ENCODE peak calls at places on chromosome 11, in ten cellular contexts. H, Q, X, P, F, G, V, J, T and Z are unnamed samples.

GRCh38 chr11:102495161-102496042 is 35.1 kb downstream of the MMP7 start:
- DNase-seq in H (peak; percentile 6), Q (no peak), X (peak; percentile 83), P (peak; percentile 54), F (no peak), G (peak; percentile 35), V (peak; percentile 78), J (peak; percentile 50), T (peak; percentile 49), Z (peak; percentile 65)

GRCh38 chr11:92932023-92932422 is 37.4 kb upstream of the MTNR1B start:
- DNase-seq in H (no peak), Q (no peak), X (no peak), P (no peak), F (no peak), G (no peak), V (peak; percentile 15), J (no peak), T (no peak), Z (no peak)

GRCh38 chr11:2329551-2329950 is 27.7 kb downstream of the TSPAN32 start:
- DNase-seq in H (no peak), Q (no peak), X (no peak), P (no peak), F (no peak), G (no peak), V (no peak), J (no peak), T (no peak), Z (no peak)

GRCh38 chr11:119179983-119180382 is 5.3 kb upstream of the NHERF4 start:
- DNase-seq in H (no peak), Q (no peak), X (no peak), P (no peak), F (no peak), G (no peak), V (no peak), J (no peak), T (no peak), Z (no peak)

GRCh38 chr11:45083544-45084087 is 62.8 kb upstream of the PRDM11 start:
- DNase-seq in H (no peak), Q (no peak), X (no peak), P (no peak), F (no peak), G (no peak), V (no peak), J (no peak), T (no peak), Z (no peak)

GRCh38 chr11:82557274-82557673 is 176.4 kb downstream of the FAM181B start:
- DNase-seq in H (no peak), Q (no peak), X (peak; percentile 53), P (no peak), F (peak; percentile 32), G (no peak), V (no peak), J (no peak), T (no peak), Z (no peak)

GRCh38 chr11:100740440-100740839 is 53.4 kb downstream of the ARHGAP42 start:
- DNase-seq in H (no peak), Q (no peak), X (no peak), P (no peak), F (no peak), G (no peak), V (no peak), J (no peak), T (no peak), Z (no peak)

GRCh38 chr11:20014067-20014402 is 146.2 kb downstream of the DBX1 start:
- DNase-seq in H (no peak), Q (no peak), X (no peak), P (no peak), F (no peak), G (no peak), V (no peak), J (no peak), T (no peak), Z (no peak)

GRCh38 chr11:116825854-116826750 is 3.0 kb upstream of the APOA4 start:
- DNase-seq in H (no peak), Q (no peak), X (no peak), P (no peak), F (no peak), G (no peak), V (no peak), J (no peak), T (no peak), Z (no peak)

GRCh38 chr11:83187463-83187862 is 6.0 kb upstream of the ANKRD42 start:
- DNase-seq in H (no peak), Q (no peak), X (no peak), P (no peak), F (no peak), G (no peak), V (no peak), J (no peak), T (no peak), Z (no peak)

GRCh38 chr11:113553235-113553634 is 78.0 kb upstream of the DRD2 start:
- DNase-seq in H (no peak), Q (no peak), X (no peak), P (no peak), F (no peak), G (no peak), V (peak; percentile 78), J (no peak), T (no peak), Z (peak; percentile 94)

GRCh38 chr11:69270929-69271328 is 23.0 kb upstream of the MYEOV start:
- DNase-seq in H (no peak), Q (no peak), X (no peak), P (no peak), F (no peak), G (no peak), V (no peak), J (no peak), T (no peak), Z (no peak)

DNA sequence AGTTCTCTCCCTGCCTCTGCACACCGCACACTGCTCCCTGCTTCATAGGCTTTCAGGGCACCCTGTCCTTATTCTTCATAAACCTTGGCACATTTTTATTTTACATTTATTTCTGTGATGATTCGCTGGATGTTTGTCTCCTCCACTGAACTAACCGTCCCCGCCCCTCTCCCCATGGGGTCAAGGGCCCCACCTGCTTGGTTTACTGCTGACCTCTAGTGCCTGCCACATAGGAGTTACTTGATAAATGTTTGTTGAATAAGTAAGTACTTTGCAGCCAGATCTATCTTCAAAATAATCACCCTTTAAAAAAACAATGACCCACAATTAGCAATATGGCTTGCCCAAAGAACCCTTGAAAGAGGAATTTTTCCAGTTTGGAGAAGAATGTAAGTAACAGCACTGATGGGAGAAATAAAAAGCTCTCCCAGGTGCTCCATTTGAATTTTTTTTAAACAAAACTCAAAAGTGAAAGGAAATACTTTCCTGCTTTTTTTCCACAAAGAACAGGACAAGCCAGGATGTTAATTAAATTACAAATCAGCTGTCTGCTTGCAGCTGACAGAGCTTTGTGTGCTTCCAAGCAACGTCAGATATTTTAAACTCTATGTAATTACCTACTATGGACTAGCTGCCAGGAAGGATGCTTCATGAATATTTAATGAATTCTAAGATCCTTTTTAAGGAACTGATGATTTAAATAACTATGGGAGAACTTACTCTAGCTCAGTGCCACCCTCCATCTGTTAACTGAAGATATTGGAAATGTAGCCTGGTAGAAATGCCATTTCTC is 1083.6 kb downstream of the DLG2 start:
- DNase-seq in H (no peak), Q (no peak), X (no peak), P (peak; percentile 8), F (no peak), G (peak; percentile 14), V (no peak), J (no peak), T (no peak), Z (no peak)
- TF ChIP-seq CTCF in H (no peak), Q (no peak), X (no peak), P (no peak), F (no peak), G (no peak), V (no peak), J (no peak), T (no peak), Z (no peak)

GRCh38 chr11:75399344-75400109 is at the start of gene RPS3:
- DNase-seq in H (peak; percentile 80), Q (peak; percentile 52), X (peak; percentile 94), P (peak; percentile 90), F (peak; percentile 92), G (peak; percentile 87), V (peak; percentile 85), J (peak; percentile 92), T (peak; percentile 88), Z (peak; percentile 75)
- TF ChIP-seq CTCF in H (peak; percentile 33), Q (peak; percentile 28), X (peak; percentile 13), P (peak; percentile 48), F (peak; percentile 24), G (no peak), V (peak; percentile 53), J (no peak), T (no peak), Z (no peak)

GRCh38 chr11:78810489-78811090 is 235.9 kb upstream of the NARS2 start:
- DNase-seq in H (no peak), Q (no peak), X (no peak), P (no peak), F (no peak), G (no peak), V (no peak), J (no peak), T (no peak), Z (no peak)

GRCh38 chr11:78811622-78812021 is 237.0 kb upstream of the NARS2 start:
- DNase-seq in H (no peak), Q (no peak), X (no peak), P (no peak), F (no peak), G (no peak), V (no peak), J (no peak), T (no peak), Z (no peak)

GRCh38 chr11:78809931-78810481 is 235.3 kb upstream of the NARS2 start:
- DNase-seq in H (no peak), Q (no peak), X (no peak), P (peak; percentile 45), F (no peak), G (no peak), V (peak; percentile 33), J (no peak), T (no peak), Z (peak; percentile 78)

GRCh38 chr11:78815631-78816232 is 241.1 kb upstream of the NARS2 start:
- DNase-seq in H (no peak), Q (no peak), X (no peak), P (no peak), F (no peak), G (no peak), V (no peak), J (no peak), T (no peak), Z (no peak)

GRCh38 chr11:78812513-78813293 is 238.0 kb upstream of the NARS2 start:
- DNase-seq in H (no peak), Q (no peak), X (no peak), P (no peak), F (no peak), G (no peak), V (no peak), J (no peak), T (no peak), Z (no peak)
- TF ChIP-seq CTCF in H (no peak), Q (no peak), X (no peak), P (no peak), F (no peak), G (no peak), V (no peak), J (no peak), T (no peak), Z (no peak)

DNA sequence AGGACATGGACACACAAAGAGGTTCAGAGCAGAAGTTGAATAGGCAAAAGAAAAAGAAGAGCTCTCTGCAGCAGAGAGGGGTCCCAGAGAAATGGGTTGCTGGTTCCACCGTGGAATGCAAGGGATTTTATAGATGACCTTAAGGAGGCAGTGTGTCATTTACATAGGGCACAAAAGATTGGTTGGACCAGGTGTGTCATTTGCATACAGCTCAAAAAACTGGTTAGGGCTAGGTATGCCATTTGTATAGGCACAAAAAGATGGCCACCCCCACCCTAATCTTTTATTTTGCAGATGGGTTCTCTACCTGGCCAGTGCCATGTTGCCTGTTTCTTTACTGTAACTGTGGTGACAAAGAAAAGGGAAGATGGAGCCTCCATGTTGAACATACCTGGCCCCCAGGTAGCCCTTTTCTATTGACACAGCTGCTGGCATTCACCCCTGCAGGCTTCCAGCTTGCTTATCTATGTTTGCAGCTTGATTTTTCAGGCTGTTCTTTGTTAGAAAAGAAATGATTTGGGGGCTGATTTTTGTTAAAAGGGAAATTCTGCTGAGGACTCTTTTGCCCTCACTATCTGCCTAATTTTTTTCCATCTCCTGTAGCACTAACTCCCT is 3.1 kb upstream of the CAVIN3 start:
- DNase-seq in H (no peak), Q (no peak), X (no peak), P (no peak), F (no peak), G (no peak), V (no peak), J (peak; percentile 48), T (no peak), Z (no peak)
- TF ChIP-seq CTCF in H (no peak), Q (no peak), X (no peak), P (no peak), F (no peak), G (no peak), V (peak; percentile 19), J (no peak), T (no peak), Z (no peak)